ENCODE peak calls at places on chromosomes 12 and 14, in five cellular contexts. One of them, this sample, is unnamed.

GRCh38 chr14:69713976-69714716 is 52.8 kb upstream of the SRSF5 start:
- DNase-seq in GF-D8: no peak
- DNase-seq in EH: no peak
- DNase-seq in cardiac fibroblast: no peak
- DNase-seq in activated T-cell treated with anti-CD3 and anti-CD28 coated beads, Interleukin-2, amount 50 U/mL, for 72 hours: no peak
- DNase-seq in this sample: no peak

GRCh38 chr12:43501705-43502104 is 50.3 kb downstream of the ADAMTS20 start:
- DNase-seq in EH: peak
- DNase-seq in cardiac fibroblast: peak
- DNase-seq in activated T-cell treated with anti-CD3 and anti-CD28 coated beads, Interleukin-2, amount 50 U/mL, for 72 hours: no peak
- DNase-seq in GF-D8: peak
- DNase-seq in this sample: peak

GRCh38 chr12:6295187-6295811 is 15.2 kb upstream of the PLEKHG6 start:
- DNase-seq in EH: peak
- DNase-seq in cardiac fibroblast: peak
- DNase-seq in GF-D8: no peak
- DNase-seq in activated T-cell treated with anti-CD3 and anti-CD28 coated beads, Interleukin-2, amount 50 U/mL, for 72 hours: no peak
- DNase-seq in this sample: no peak

GRCh38 chr14:51079085-51079484 is 15.8 kb downstream of the TRIM9 start:
- DNase-seq in cardiac fibroblast: peak
- DNase-seq in GF-D8: no peak
- DNase-seq in EH: no peak
- DNase-seq in activated T-cell treated with anti-CD3 and anti-CD28 coated beads, Interleukin-2, amount 50 U/mL, for 72 hours: no peak
- DNase-seq in this sample: no peak

GRCh38 chr12:27673285-27673684 is 23.0 kb upstream of the REP15 start:
- DNase-seq in activated T-cell treated with anti-CD3 and anti-CD28 coated beads, Interleukin-2, amount 50 U/mL, for 72 hours: no peak
- DNase-seq in cardiac fibroblast: no peak
- DNase-seq in EH: no peak
- DNase-seq in GF-D8: no peak
- DNase-seq in this sample: no peak

GRCh38 chr12:21911832-21912231 is 29.4 kb downstream of the ABCC9 start:
- DNase-seq in cardiac fibroblast: no peak
- DNase-seq in GF-D8: no peak
- DNase-seq in EH: no peak
- DNase-seq in activated T-cell treated with anti-CD3 and anti-CD28 coated beads, Interleukin-2, amount 50 U/mL, for 72 hours: no peak
- DNase-seq in this sample: no peak

GRCh38 chr12:50564240-50564947 is 59.6 kb downstream of the DIP2B start:
- DNase-seq in EH: no peak
- DNase-seq in cardiac fibroblast: peak
- DNase-seq in activated T-cell treated with anti-CD3 and anti-CD28 coated beads, Interleukin-2, amount 50 U/mL, for 72 hours: no peak
- DNase-seq in GF-D8: no peak
- DNase-seq in this sample: no peak

GRCh38 chr12:49708851-49709250 is 1.6 kb upstream of the FMNL3 start:
- DNase-seq in EH: peak
- DNase-seq in GF-D8: no peak
- DNase-seq in activated T-cell treated with anti-CD3 and anti-CD28 coated beads, Interleukin-2, amount 50 U/mL, for 72 hours: no peak
- DNase-seq in cardiac fibroblast: no peak
- DNase-seq in this sample: no peak

GRCh38 chr14:21068521-21069387 is 1.4 kb upstream of the ARHGEF40 start:
- DNase-seq in EH: peak
- DNase-seq in cardiac fibroblast: peak
- DNase-seq in activated T-cell treated with anti-CD3 and anti-CD28 coated beads, Interleukin-2, amount 50 U/mL, for 72 hours: peak
- DNase-seq in GF-D8: peak
- DNase-seq in this sample: peak

GRCh38 chr14:33842299-33842698 is 108.6 kb downstream of the EGLN3 start:
- DNase-seq in EH: no peak
- DNase-seq in GF-D8: no peak
- DNase-seq in cardiac fibroblast: no peak
- DNase-seq in activated T-cell treated with anti-CD3 and anti-CD28 coated beads, Interleukin-2, amount 50 U/mL, for 72 hours: no peak
- DNase-seq in this sample: no peak

GRCh38 chr12:84969226-84969625 is 56.6 kb upstream of the SLC6A15 start:
- DNase-seq in GF-D8: no peak
- DNase-seq in EH: no peak
- DNase-seq in activated T-cell treated with anti-CD3 and anti-CD28 coated beads, Interleukin-2, amount 50 U/mL, for 72 hours: no peak
- DNase-seq in cardiac fibroblast: no peak
- DNase-seq in this sample: no peak

GRCh38 chr12:33752854-33753253 is 269.4 kb upstream of the ALG10 start:
- DNase-seq in activated T-cell treated with anti-CD3 and anti-CD28 coated beads, Interleukin-2, amount 50 U/mL, for 72 hours: no peak
- DNase-seq in EH: no peak
- DNase-seq in cardiac fibroblast: no peak
- DNase-seq in GF-D8: no peak
- DNase-seq in this sample: no peak

GRCh38 chr12:18141583-18141982 is 51.6 kb upstream of the RERGL start:
- DNase-seq in EH: peak
- DNase-seq in cardiac fibroblast: peak
- DNase-seq in GF-D8: no peak
- DNase-seq in activated T-cell treated with anti-CD3 and anti-CD28 coated beads, Interleukin-2, amount 50 U/mL, for 72 hours: no peak
- DNase-seq in this sample: no peak

GRCh38 chr12:93098077-93098476 is 169.0 kb upstream of the EEA1 start:
- DNase-seq in activated T-cell treated with anti-CD3 and anti-CD28 coated beads, Interleukin-2, amount 50 U/mL, for 72 hours: peak
- DNase-seq in cardiac fibroblast: peak
- DNase-seq in EH: peak
- DNase-seq in GF-D8: peak
- DNase-seq in this sample: no peak

GRCh38 chr12:3311027-3311402 is 180.0 kb upstream of the PRMT8 start:
- DNase-seq in GF-D8: no peak
- DNase-seq in EH: no peak
- DNase-seq in activated T-cell treated with anti-CD3 and anti-CD28 coated beads, Interleukin-2, amount 50 U/mL, for 72 hours: no peak
- DNase-seq in cardiac fibroblast: no peak
- DNase-seq in this sample: no peak

GRCh38 chr12:34294137-34294536 is 271.8 kb downstream of the ALG10 start:
- DNase-seq in cardiac fibroblast: no peak
- DNase-seq in EH: no peak
- DNase-seq in GF-D8: no peak
- DNase-seq in activated T-cell treated with anti-CD3 and anti-CD28 coated beads, Interleukin-2, amount 50 U/mL, for 72 hours: no peak
- DNase-seq in this sample: no peak

GRCh38 chr12:13289644-13290285 is 93.2 kb downstream of the EMP1 start:
- DNase-seq in EH: no peak
- DNase-seq in activated T-cell treated with anti-CD3 and anti-CD28 coated beads, Interleukin-2, amount 50 U/mL, for 72 hours: no peak
- DNase-seq in cardiac fibroblast: peak
- DNase-seq in GF-D8: no peak
- DNase-seq in this sample: no peak

GRCh38 chr12:107339932-107340331 is 246.6 kb upstream of the CRY1 start:
- DNase-seq in GF-D8: no peak
- DNase-seq in EH: no peak
- DNase-seq in activated T-cell treated with anti-CD3 and anti-CD28 coated beads, Interleukin-2, amount 50 U/mL, for 72 hours: no peak
- DNase-seq in cardiac fibroblast: no peak
- DNase-seq in this sample: no peak

GRCh38 chr14:92507174-92507768 is 6.3 kb upstream of the RIN3 start:
- DNase-seq in EH: no peak
- DNase-seq in GF-D8: no peak
- DNase-seq in activated T-cell treated with anti-CD3 and anti-CD28 coated beads, Interleukin-2, amount 50 U/mL, for 72 hours: no peak
- DNase-seq in cardiac fibroblast: no peak
- DNase-seq in this sample: no peak

GRCh38 chr12:52082026-52082667 is 2.6 kb downstream of the SMIM41 start:
- DNase-seq in cardiac fibroblast: peak
- DNase-seq in activated T-cell treated with anti-CD3 and anti-CD28 coated beads, Interleukin-2, amount 50 U/mL, for 72 hours: no peak
- DNase-seq in GF-D8: no peak
- DNase-seq in EH: peak
- DNase-seq in this sample: no peak

This sample was measured in GM13977.